ENCODE peak calls at places on chromosome 11, in four cellular contexts. One of them, this sample, is unnamed.

GRCh38 chr11:13297917-13298356 is 20.3 kb downstream of the BMAL1 start:
- DNase-seq in K562: no peak
- DNase-seq in GM12878: no peak
- DNase-seq in HepG2: peak; percentile 30
- DNase-seq in this sample: no peak

GRCh38 chr11:114138411-114138810 is 78.9 kb downstream of the ZBTB16 start:
- DNase-seq in K562: no peak
- DNase-seq in GM12878: no peak
- DNase-seq in HepG2: no peak
- DNase-seq in this sample: no peak

GRCh38 chr11:118230088-118230487 is 5.3 kb upstream of the JAML start:
- DNase-seq in K562: no peak
- DNase-seq in GM12878: no peak
- DNase-seq in HepG2: no peak
- DNase-seq in this sample: no peak

GRCh38 chr11:129259950-129260349 is 67.8 kb upstream of the ARHGAP32 start:
- DNase-seq in K562: no peak
- DNase-seq in GM12878: no peak
- DNase-seq in HepG2: peak; percentile 95
- DNase-seq in this sample: no peak

GRCh38 chr11:111730031-111730430 is 36.2 kb downstream of the PPP2R1B start:
- DNase-seq in K562: peak; percentile 21
- DNase-seq in GM12878: no peak
- DNase-seq in HepG2: no peak
- DNase-seq in this sample: no peak

GRCh38 chr11:8291421-8292350 is 28.0 kb upstream of the LMO1 start:
- DNase-seq in K562: no peak
- DNase-seq in GM12878: no peak
- DNase-seq in HepG2: no peak
- DNase-seq in this sample: no peak

GRCh38 chr11:69300124-69301032 is 6.4 kb downstream of the MYEOV start:
- DNase-seq in K562: peak; percentile 52
- DNase-seq in GM12878: no peak
- DNase-seq in HepG2: no peak
- DNase-seq in this sample: no peak

GRCh38 chr11:124800226-124800929 is at the start of gene MSANTD2:
- DNase-seq in K562: peak; percentile 79
- DNase-seq in GM12878: no peak
- DNase-seq in HepG2: peak; percentile 46
- DNase-seq in this sample: peak; percentile 89

GRCh38 chr11:95599959-95600586 is 189.5 kb downstream of the FAM76B start:
- DNase-seq in K562: no peak
- DNase-seq in GM12878: no peak
- DNase-seq in HepG2: no peak
- DNase-seq in this sample: no peak

GRCh38 chr11:110174645-110175310 is 81.6 kb downstream of the ZC3H12C start:
- DNase-seq in K562: peak; percentile 22
- DNase-seq in GM12878: no peak
- DNase-seq in HepG2: no peak
- DNase-seq in this sample: no peak

GRCh38 chr11:13970986-13971385 is 8.5 kb downstream of the SPON1 start:
- DNase-seq in K562: no peak
- DNase-seq in GM12878: no peak
- DNase-seq in HepG2: peak; percentile 30
- DNase-seq in this sample: no peak

GRCh38 chr11:726278-726915 is 20.4 kb downstream of the EPS8L2 start:
- DNase-seq in K562: peak; percentile 90
- DNase-seq in GM12878: no peak
- DNase-seq in HepG2: no peak
- DNase-seq in this sample: no peak

GRCh38 chr11:7974668-7975067 is 9.4 kb upstream of the NLRP10 start:
- DNase-seq in K562: no peak
- DNase-seq in GM12878: no peak
- DNase-seq in HepG2: no peak
- DNase-seq in this sample: no peak

GRCh38 chr11:46850829-46851380 is 4.8 kb upstream of the CKAP5 start:
- DNase-seq in K562: no peak
- DNase-seq in GM12878: no peak
- DNase-seq in HepG2: no peak
- DNase-seq in this sample: peak; percentile 26

GRCh38 chr11:10315083-10315482 is 10.2 kb downstream of the ADM start:
- DNase-seq in K562: no peak
- DNase-seq in GM12878: no peak
- DNase-seq in HepG2: no peak
- DNase-seq in this sample: no peak

GRCh38 chr11:84969103-84969502 is 658.0 kb downstream of the DLG2 start:
- DNase-seq in K562: no peak
- DNase-seq in GM12878: no peak
- DNase-seq in HepG2: no peak
- DNase-seq in this sample: no peak

GRCh38 chr11:112318193-112318592 is 57.5 kb upstream of the PLET1 start:
- DNase-seq in K562: peak; percentile 43
- DNase-seq in GM12878: no peak
- DNase-seq in HepG2: no peak
- DNase-seq in this sample: no peak

GRCh38 chr11:2389344-2390026 is 11.1 kb upstream of the TSSC4 start:
- DNase-seq in K562: no peak
- DNase-seq in GM12878: no peak
- DNase-seq in HepG2: no peak
- DNase-seq in this sample: no peak

GRCh38 chr11:32088117-32088941 is 2.5 kb upstream of the RCN1 start:
- DNase-seq in K562: peak; percentile 48
- DNase-seq in GM12878: peak; percentile 66
- DNase-seq in HepG2: no peak
- DNase-seq in this sample: peak; percentile 44

GRCh38 chr11:68039526-68040086 is 781 bp downstream of the TCIRG1 start:
- DNase-seq in K562: peak; percentile 44
- DNase-seq in GM12878: no peak
- DNase-seq in HepG2: peak; percentile 63
- DNase-seq in this sample: no peak

GRCh38 chr11:67302571-67303131 is 679 bp upstream of the SSH3 start:
- DNase-seq in K562: no peak
- DNase-seq in GM12878: no peak
- DNase-seq in HepG2: no peak
- DNase-seq in this sample: no peak

GRCh38 chr11:74070713-74071506 is 62.0 kb upstream of the UCP3 start:
- DNase-seq in K562: peak; percentile 79
- DNase-seq in GM12878: no peak
- DNase-seq in HepG2: no peak
- DNase-seq in this sample: no peak

GRCh38 chr11:45805305-45806071 is 539 bp downstream of the SLC35C1 start:
- DNase-seq in K562: peak; percentile 58
- DNase-seq in GM12878: no peak
- DNase-seq in HepG2: peak; percentile 44
- DNase-seq in this sample: peak; percentile 26

GRCh38 chr11:133338588-133338987 is 193.7 kb downstream of the OPCML start:
- DNase-seq in K562: no peak
- DNase-seq in GM12878: no peak
- DNase-seq in HepG2: no peak
- DNase-seq in this sample: no peak

GRCh38 chr11:4393209-4394196 is at the start of gene TRIM21:
- DNase-seq in K562: peak; percentile 90
- DNase-seq in GM12878: peak; percentile 72
- DNase-seq in HepG2: peak; percentile 70
- DNase-seq in this sample: peak; percentile 69

GRCh38 chr11:23679981-23680380 is 816.9 kb upstream of the LUZP2 start:
- DNase-seq in K562: no peak
- DNase-seq in GM12878: no peak
- DNase-seq in HepG2: no peak
- DNase-seq in this sample: no peak

GRCh38 chr11:73386568-73386967 is 10.4 kb downstream of the RELT start:
- DNase-seq in K562: no peak
- DNase-seq in GM12878: no peak
- DNase-seq in HepG2: no peak
- DNase-seq in this sample: no peak

GRCh38 chr11:14386895-14387480 is 28.0 kb upstream of the RRAS2 start:
- DNase-seq in K562: peak; percentile 30
- DNase-seq in GM12878: no peak
- DNase-seq in HepG2: no peak
- DNase-seq in this sample: no peak

GRCh38 chr11:76763573-76764348 is 19.4 kb upstream of the TSKU start:
- DNase-seq in K562: no peak
- DNase-seq in GM12878: no peak
- DNase-seq in HepG2: no peak
- DNase-seq in this sample: no peak

GRCh38 chr11:131637469-131638175 is 267.2 kb downstream of the NTM start:
- DNase-seq in K562: no peak
- DNase-seq in GM12878: no peak
- DNase-seq in HepG2: no peak
- DNase-seq in this sample: no peak

GRCh38 chr11:62880231-62880802 is 379 bp upstream of the SLC3A2 start:
- DNase-seq in K562: peak; percentile 72
- DNase-seq in GM12878: no peak
- DNase-seq in HepG2: no peak
- DNase-seq in this sample: no peak

GRCh38 chr11:128684582-128685382 is 9.1 kb upstream of the FLI1 start:
- DNase-seq in K562: no peak
- DNase-seq in GM12878: no peak
- DNase-seq in HepG2: no peak
- DNase-seq in this sample: no peak

GRCh38 chr11:131446657-131447056 is 76.2 kb downstream of the NTM start:
- DNase-seq in K562: no peak
- DNase-seq in GM12878: no peak
- DNase-seq in HepG2: no peak
- DNase-seq in this sample: no peak

GRCh38 chr11:127925430-127925829 is 661.9 kb downstream of the ETS1 start:
- DNase-seq in K562: no peak
- DNase-seq in GM12878: no peak
- DNase-seq in HepG2: no peak
- DNase-seq in this sample: no peak

DNA sequence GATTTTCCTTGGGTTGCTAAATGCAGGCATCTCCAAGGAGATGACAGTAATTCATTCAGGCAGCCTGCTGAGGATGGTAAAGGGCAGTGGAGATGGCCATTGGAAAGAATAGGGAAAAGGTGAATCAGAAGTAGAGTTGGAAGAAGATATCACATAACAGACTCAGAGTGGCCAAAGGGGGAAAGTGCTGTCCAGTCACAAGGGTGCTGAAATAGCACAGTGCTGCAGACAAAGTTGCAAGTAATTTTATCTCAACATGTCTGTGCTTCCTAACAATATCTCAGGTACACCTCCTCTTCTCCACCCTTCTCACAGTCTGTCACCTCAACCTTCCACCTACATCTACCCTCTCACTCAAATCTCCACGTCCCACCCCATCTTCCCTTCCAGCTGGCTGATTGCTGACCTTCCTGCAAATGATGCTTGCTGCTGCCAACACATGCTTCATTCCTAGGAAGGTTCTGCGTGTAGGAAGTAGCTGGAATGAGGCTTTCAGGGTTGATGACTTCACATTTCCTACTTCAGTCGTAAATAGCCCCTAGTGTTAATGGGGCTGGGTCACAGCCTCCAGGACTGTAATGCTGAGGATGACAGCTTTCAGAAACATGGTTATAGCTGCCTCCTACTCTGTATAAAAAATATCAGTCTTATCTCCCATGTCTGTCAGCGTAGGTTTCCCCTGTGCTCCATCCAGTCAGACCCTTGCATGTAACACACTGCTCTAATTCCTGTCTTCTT is 123.9 kb downstream of the CTNND1 start:
- DNase-seq in K562: peak; percentile 30
- DNase-seq in GM12878: no peak
- DNase-seq in HepG2: peak; percentile 20
- DNase-seq in this sample: no peak
- TF ChIP-seq FOXK2 in K562: no peak
- TF ChIP-seq FOXK2 in GM12878: no peak
- TF ChIP-seq FOXK2 in HepG2: no peak
- TF ChIP-seq FOXK2 in this sample: no peak

GRCh38 chr11:18698341-18699268 is at the start of gene TMEM86A:
- DNase-seq in K562: peak; percentile 90
- DNase-seq in GM12878: no peak
- DNase-seq in HepG2: peak; percentile 70
- DNase-seq in this sample: peak; percentile 96
- TF ChIP-seq FOXK2 in K562: no peak
- TF ChIP-seq FOXK2 in GM12878: no peak
- TF ChIP-seq FOXK2 in HepG2: no peak
- TF ChIP-seq FOXK2 in this sample: no peak

DNA sequence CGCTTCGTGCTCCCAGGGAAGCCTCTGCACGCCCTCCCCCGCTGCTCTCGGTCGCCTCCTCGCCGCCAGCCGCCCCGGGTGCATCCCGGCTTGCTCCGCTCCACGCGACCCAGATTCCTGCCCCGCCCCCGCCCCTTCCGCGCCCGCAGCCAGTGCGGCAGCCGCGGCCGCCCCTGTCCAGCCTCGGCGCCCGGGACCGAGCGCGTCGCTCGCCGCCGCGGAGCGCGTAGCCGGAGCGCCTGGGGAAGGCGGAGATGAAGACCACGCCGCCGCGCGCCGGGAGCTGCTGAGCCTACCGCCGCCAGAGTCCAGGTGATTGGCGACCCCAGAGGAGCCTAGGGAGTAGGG is at the start of gene ELMOD1:
- DNase-seq in K562: peak; percentile 51
- DNase-seq in GM12878: no peak
- DNase-seq in HepG2: peak; percentile 7
- DNase-seq in this sample: peak; percentile 84
- TF ChIP-seq FOXK2 in K562: no peak
- TF ChIP-seq FOXK2 in GM12878: no peak
- TF ChIP-seq FOXK2 in HepG2: no peak
- TF ChIP-seq FOXK2 in this sample: no peak

GRCh38 chr11:36431429-36432092 is 78.5 kb downstream of the TRAF6 start:
- DNase-seq in K562: peak; percentile 73
- DNase-seq in GM12878: no peak
- DNase-seq in HepG2: peak; percentile 39
- DNase-seq in this sample: peak; percentile 22
- TF ChIP-seq FOXK2 in K562: no peak
- TF ChIP-seq FOXK2 in GM12878: no peak
- TF ChIP-seq FOXK2 in HepG2: no peak
- TF ChIP-seq FOXK2 in this sample: no peak

GRCh38 chr11:11349870-11350325 is 3.2 kb downstream of the CSNK2A3 start:
- DNase-seq in K562: no peak
- DNase-seq in GM12878: no peak
- DNase-seq in HepG2: no peak
- DNase-seq in this sample: no peak
- TF ChIP-seq FOXK2 in K562: no peak
- TF ChIP-seq FOXK2 in GM12878: no peak
- TF ChIP-seq FOXK2 in HepG2: no peak
- TF ChIP-seq FOXK2 in this sample: no peak

DNA sequence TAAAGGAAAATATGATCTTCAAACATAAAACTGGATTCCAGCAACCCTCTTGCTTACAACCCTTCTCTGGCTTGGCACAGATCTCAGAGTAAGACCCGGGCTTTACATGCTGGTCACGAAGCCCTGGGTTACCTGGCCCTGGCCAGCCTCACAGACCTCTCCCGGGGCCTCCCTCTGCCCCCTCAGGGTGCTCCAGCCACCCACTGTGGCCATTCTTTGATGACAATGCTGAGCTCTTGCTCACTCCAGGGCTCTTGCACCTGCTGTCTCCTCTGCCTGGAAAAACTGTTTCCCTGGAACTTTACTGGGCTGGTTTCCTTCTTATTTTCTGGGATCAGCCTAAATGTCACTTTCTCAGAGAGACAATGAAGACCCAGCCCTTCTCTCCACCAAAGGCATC is 43.9 kb downstream of the C11orf96 start:
- DNase-seq in K562: no peak
- DNase-seq in GM12878: no peak
- DNase-seq in HepG2: no peak
- DNase-seq in this sample: no peak
- TF ChIP-seq FOXK2 in K562: no peak
- TF ChIP-seq FOXK2 in GM12878: no peak
- TF ChIP-seq FOXK2 in HepG2: no peak
- TF ChIP-seq FOXK2 in this sample: no peak

This sample was measured in HEK293T.